ENCODE peak calls at places on chromosomes 1 and 21, in ten cellular contexts. One of them, this sample, is unnamed. For H3K4me1 and H3K27me3, the result is how much of the 10 kb centered on the place peaks cover.

GRCh38 chr1:25649041-25649440 is 32.5 kb downstream of the MAN1C1 start:
- DNase-seq in keratinocyte: no peak
- DNase-seq in left ventricle myocardium inferior: no peak
- DNase-seq in MM.1S: no peak
- DNase-seq in HCT116: no peak
- DNase-seq in suprapubic skin: no peak
- DNase-seq in sigmoid colon: no peak
- DNase-seq in endodermal cell: no peak
- DNase-seq in right cardiac atrium: no peak
- DNase-seq in Caco-2: no peak
- DNase-seq in this sample: no peak

GRCh38 chr1:157403608-157404007 is 148.7 kb downstream of the FCRL5 start:
- DNase-seq in suprapubic skin: no peak
- DNase-seq in left ventricle myocardium inferior: no peak
- DNase-seq in endodermal cell: no peak
- DNase-seq in HCT116: no peak
- DNase-seq in Caco-2: no peak
- DNase-seq in right cardiac atrium: no peak
- DNase-seq in MM.1S: no peak
- DNase-seq in keratinocyte: no peak
- DNase-seq in sigmoid colon: no peak
- DNase-seq in this sample: no peak

GRCh38 chr1:92832537-92833160 is 809 bp downstream of the RPL5 start:
- DNase-seq in endodermal cell: no peak
- DNase-seq in suprapubic skin: no peak
- DNase-seq in right cardiac atrium: no peak
- DNase-seq in keratinocyte: no peak
- DNase-seq in HCT116: no peak
- DNase-seq in sigmoid colon: no peak
- DNase-seq in Caco-2: no peak
- DNase-seq in left ventricle myocardium inferior: no peak
- DNase-seq in MM.1S: no peak
- DNase-seq in this sample: no peak

GRCh38 chr1:93061895-93062792 is 16.9 kb upstream of the MTF2 start:
- DNase-seq in keratinocyte: no peak
- DNase-seq in left ventricle myocardium inferior: no peak
- DNase-seq in suprapubic skin: no peak
- DNase-seq in HCT116: peak
- DNase-seq in MM.1S: peak
- DNase-seq in Caco-2: peak
- DNase-seq in right cardiac atrium: no peak
- DNase-seq in sigmoid colon: no peak
- DNase-seq in endodermal cell: peak
- DNase-seq in this sample: peak

GRCh38 chr1:101257500-101258325 is 20.9 kb downstream of the S1PR1 start:
- DNase-seq in left ventricle myocardium inferior: no peak
- DNase-seq in HCT116: no peak
- DNase-seq in suprapubic skin: no peak
- DNase-seq in endodermal cell: no peak
- DNase-seq in Caco-2: no peak
- DNase-seq in sigmoid colon: no peak
- DNase-seq in right cardiac atrium: no peak
- DNase-seq in MM.1S: peak
- DNase-seq in keratinocyte: no peak
- DNase-seq in this sample: no peak

GRCh38 chr1:210728437-210729149 is 399.9 kb downstream of the HHAT start:
- DNase-seq in suprapubic skin: no peak
- DNase-seq in sigmoid colon: no peak
- DNase-seq in right cardiac atrium: no peak
- DNase-seq in MM.1S: no peak
- DNase-seq in left ventricle myocardium inferior: no peak
- DNase-seq in Caco-2: no peak
- DNase-seq in keratinocyte: no peak
- DNase-seq in endodermal cell: no peak
- DNase-seq in HCT116: no peak
- DNase-seq in this sample: no peak

GRCh38 chr1:27884182-27884954 is 12.0 kb downstream of the THEMIS2 start:
- DNase-seq in endodermal cell: no peak
- DNase-seq in keratinocyte: no peak
- DNase-seq in HCT116: no peak
- DNase-seq in MM.1S: no peak
- DNase-seq in left ventricle myocardium inferior: no peak
- DNase-seq in suprapubic skin: no peak
- DNase-seq in Caco-2: no peak
- DNase-seq in right cardiac atrium: peak
- DNase-seq in sigmoid colon: peak
- DNase-seq in this sample: no peak

GRCh38 chr1:241918879-241919278 is 38.7 kb upstream of the BECN2 start:
- DNase-seq in sigmoid colon: no peak
- DNase-seq in keratinocyte: no peak
- DNase-seq in MM.1S: no peak
- DNase-seq in endodermal cell: no peak
- DNase-seq in suprapubic skin: no peak
- DNase-seq in right cardiac atrium: no peak
- DNase-seq in Caco-2: no peak
- DNase-seq in HCT116: no peak
- DNase-seq in left ventricle myocardium inferior: no peak
- DNase-seq in this sample: no peak

GRCh38 chr1:46466477-46467182 is 23.0 kb upstream of the DMBX1 start:
- DNase-seq in left ventricle myocardium inferior: peak
- DNase-seq in HCT116: no peak
- DNase-seq in MM.1S: no peak
- DNase-seq in right cardiac atrium: peak
- DNase-seq in Caco-2: peak
- DNase-seq in suprapubic skin: no peak
- DNase-seq in sigmoid colon: no peak
- DNase-seq in keratinocyte: no peak
- DNase-seq in endodermal cell: peak
- DNase-seq in this sample: no peak

GRCh38 chr1:197199923-197200467 is 53.5 kb upstream of the ASPM start:
- DNase-seq in endodermal cell: no peak
- DNase-seq in keratinocyte: no peak
- DNase-seq in HCT116: no peak
- DNase-seq in left ventricle myocardium inferior: no peak
- DNase-seq in sigmoid colon: no peak
- DNase-seq in MM.1S: no peak
- DNase-seq in Caco-2: no peak
- DNase-seq in right cardiac atrium: no peak
- DNase-seq in suprapubic skin: no peak
- DNase-seq in this sample: no peak

GRCh38 chr1:162720996-162721395 is 69.5 kb upstream of the HSD17B7 start:
- DNase-seq in HCT116: no peak
- DNase-seq in Caco-2: no peak
- DNase-seq in right cardiac atrium: no peak
- DNase-seq in left ventricle myocardium inferior: no peak
- DNase-seq in keratinocyte: no peak
- DNase-seq in endodermal cell: no peak
- DNase-seq in suprapubic skin: no peak
- DNase-seq in sigmoid colon: no peak
- DNase-seq in MM.1S: no peak
- DNase-seq in this sample: no peak

GRCh38 chr1:46613661-46614603 is 2.7 kb downstream of the MOB3C start:
- DNase-seq in endodermal cell: peak
- DNase-seq in right cardiac atrium: peak
- DNase-seq in Caco-2: no peak
- DNase-seq in suprapubic skin: peak
- DNase-seq in sigmoid colon: peak
- DNase-seq in MM.1S: no peak
- DNase-seq in HCT116: no peak
- DNase-seq in left ventricle myocardium inferior: peak
- DNase-seq in keratinocyte: peak
- DNase-seq in this sample: peak

DNA sequence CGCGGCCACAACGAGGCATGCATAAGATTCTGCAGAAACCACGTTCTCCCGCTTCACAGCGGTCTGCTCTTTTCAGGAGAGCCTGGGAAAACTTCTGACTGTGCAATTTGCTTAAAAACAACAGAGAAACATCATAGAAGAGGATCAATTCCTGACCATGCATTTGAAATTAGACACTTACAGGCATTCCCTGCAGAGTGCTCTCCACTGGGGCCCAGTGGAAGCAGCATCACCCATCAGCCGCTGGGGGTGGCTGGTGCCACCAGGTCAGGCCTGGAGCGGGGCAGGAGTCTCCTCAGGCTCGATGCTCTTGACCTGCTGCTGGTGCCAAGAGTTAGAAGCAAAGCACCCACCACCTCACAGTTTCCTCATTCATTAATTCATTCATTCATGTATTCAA is 226.8 kb upstream of the POU3F1 start:
- DNase-seq in MM.1S: no peak
- DNase-seq in keratinocyte: no peak
- DNase-seq in left ventricle myocardium inferior: no peak
- DNase-seq in endodermal cell: no peak
- DNase-seq in sigmoid colon: no peak
- DNase-seq in Caco-2: no peak
- DNase-seq in right cardiac atrium: no peak
- DNase-seq in suprapubic skin: peak
- DNase-seq in HCT116: no peak
- DNase-seq in this sample: no peak
- H3K4me1 ChIP-seq in MM.1S: under half
- H3K4me1 ChIP-seq in keratinocyte: under half
- H3K4me1 ChIP-seq in left ventricle myocardium inferior: under half
- H3K4me1 ChIP-seq in endodermal cell: under half
- H3K4me1 ChIP-seq in sigmoid colon: under half
- H3K4me1 ChIP-seq in Caco-2: under half
- H3K4me1 ChIP-seq in right cardiac atrium: under half
- H3K4me1 ChIP-seq in suprapubic skin: under half
- H3K4me1 ChIP-seq in HCT116: under half
- H3K4me1 ChIP-seq in this sample: under half

DNA sequence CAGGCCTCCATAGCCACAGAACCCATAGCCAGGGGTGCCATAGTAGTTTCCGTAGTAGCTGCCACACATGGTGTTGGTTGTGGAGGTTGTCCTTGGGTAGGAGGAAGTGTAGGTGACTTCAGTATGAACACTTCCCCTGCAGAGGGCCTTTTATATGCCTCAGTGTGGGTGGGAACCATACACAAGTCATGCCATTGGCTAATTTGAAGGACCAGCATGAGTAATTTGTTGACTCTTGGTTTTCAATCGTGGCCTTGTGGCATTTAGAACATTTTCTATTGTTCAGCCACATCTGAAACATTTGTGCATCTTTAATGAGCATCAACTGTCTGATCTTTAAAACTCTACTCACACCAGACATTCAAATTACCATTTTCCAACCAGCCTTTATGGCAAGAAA is at the start of gene KRTAP6-1:
- DNase-seq in Caco-2: no peak
- DNase-seq in keratinocyte: no peak
- DNase-seq in MM.1S: no peak
- DNase-seq in endodermal cell: no peak
- DNase-seq in suprapubic skin: no peak
- DNase-seq in right cardiac atrium: no peak
- DNase-seq in left ventricle myocardium inferior: no peak
- DNase-seq in HCT116: no peak
- DNase-seq in sigmoid colon: no peak
- DNase-seq in this sample: no peak
- H3K27me3 ChIP-seq in Caco-2: under half
- H3K27me3 ChIP-seq in keratinocyte: under half
- H3K27me3 ChIP-seq in MM.1S: under half
- H3K27me3 ChIP-seq in endodermal cell: under half
- H3K27me3 ChIP-seq in suprapubic skin: under half
- H3K27me3 ChIP-seq in right cardiac atrium: under half
- H3K27me3 ChIP-seq in left ventricle myocardium inferior: under half
- H3K27me3 ChIP-seq in HCT116: under half
- H3K27me3 ChIP-seq in sigmoid colon: under half
- H3K27me3 ChIP-seq in this sample: under half

GRCh38 chr1:99661780-99662179 is 15.9 kb downstream of the PALMD start:
- DNase-seq in right cardiac atrium: no peak
- DNase-seq in left ventricle myocardium inferior: no peak
- DNase-seq in sigmoid colon: no peak
- DNase-seq in Caco-2: no peak
- DNase-seq in suprapubic skin: no peak
- DNase-seq in keratinocyte: no peak
- DNase-seq in endodermal cell: no peak
- DNase-seq in MM.1S: no peak
- DNase-seq in HCT116: no peak
- DNase-seq in this sample: no peak

GRCh38 chr1:99658031-99658290 is 12.0 kb downstream of the PALMD start:
- DNase-seq in suprapubic skin: no peak
- DNase-seq in MM.1S: no peak
- DNase-seq in keratinocyte: no peak
- DNase-seq in HCT116: no peak
- DNase-seq in Caco-2: no peak
- DNase-seq in sigmoid colon: no peak
- DNase-seq in left ventricle myocardium inferior: no peak
- DNase-seq in endodermal cell: no peak
- DNase-seq in right cardiac atrium: no peak
- DNase-seq in this sample: no peak

GRCh38 chr1:99657213-99658030 is 11.5 kb downstream of the PALMD start:
- DNase-seq in sigmoid colon: no peak
- DNase-seq in keratinocyte: no peak
- DNase-seq in endodermal cell: no peak
- DNase-seq in left ventricle myocardium inferior: no peak
- DNase-seq in HCT116: no peak
- DNase-seq in right cardiac atrium: no peak
- DNase-seq in Caco-2: peak
- DNase-seq in MM.1S: no peak
- DNase-seq in suprapubic skin: no peak
- DNase-seq in this sample: no peak

GRCh38 chr1:99660496-99660895 is 14.6 kb downstream of the PALMD start:
- DNase-seq in sigmoid colon: no peak
- DNase-seq in HCT116: no peak
- DNase-seq in endodermal cell: no peak
- DNase-seq in keratinocyte: no peak
- DNase-seq in Caco-2: no peak
- DNase-seq in suprapubic skin: no peak
- DNase-seq in right cardiac atrium: no peak
- DNase-seq in MM.1S: no peak
- DNase-seq in left ventricle myocardium inferior: no peak
- DNase-seq in this sample: no peak

GRCh38 chr1:99659755-99660210 is 13.9 kb downstream of the PALMD start:
- DNase-seq in right cardiac atrium: no peak
- DNase-seq in HCT116: no peak
- DNase-seq in Caco-2: no peak
- DNase-seq in keratinocyte: no peak
- DNase-seq in sigmoid colon: no peak
- DNase-seq in MM.1S: no peak
- DNase-seq in endodermal cell: no peak
- DNase-seq in suprapubic skin: no peak
- DNase-seq in left ventricle myocardium inferior: no peak
- DNase-seq in this sample: no peak
- H3K4me1 ChIP-seq in right cardiac atrium: under half
- H3K4me1 ChIP-seq in HCT116: under half
- H3K4me1 ChIP-seq in Caco-2: under half
- H3K4me1 ChIP-seq in keratinocyte: under half
- H3K4me1 ChIP-seq in sigmoid colon: under half
- H3K4me1 ChIP-seq in MM.1S: under half
- H3K4me1 ChIP-seq in endodermal cell: under half
- H3K4me1 ChIP-seq in suprapubic skin: half or more
- H3K4me1 ChIP-seq in left ventricle myocardium inferior: half or more
- H3K4me1 ChIP-seq in this sample: under half

DNA sequence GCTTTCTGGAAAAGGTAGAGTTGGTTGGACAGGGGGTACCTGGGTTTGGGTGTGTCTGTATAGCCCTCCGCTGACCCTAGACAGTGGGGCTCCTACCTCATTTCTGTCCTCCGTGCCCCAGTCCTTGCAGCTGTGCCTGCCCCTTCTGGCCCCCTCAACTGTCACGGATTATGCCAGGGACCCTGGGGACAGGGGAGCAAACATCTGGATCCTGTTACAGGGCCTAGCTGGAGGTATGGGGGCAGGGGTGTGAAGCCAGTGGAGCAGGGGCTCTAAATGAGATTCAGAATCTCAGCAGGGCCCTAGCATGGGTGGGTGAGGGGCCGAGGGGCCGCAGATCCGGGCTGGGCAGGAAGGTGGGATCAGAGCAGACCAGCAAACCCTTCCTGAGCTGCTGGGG is 81.0 kb downstream of the TAS1R2 start:
- DNase-seq in right cardiac atrium: no peak
- DNase-seq in keratinocyte: no peak
- DNase-seq in left ventricle myocardium inferior: no peak
- DNase-seq in sigmoid colon: no peak
- DNase-seq in HCT116: no peak
- DNase-seq in suprapubic skin: no peak
- DNase-seq in MM.1S: no peak
- DNase-seq in endodermal cell: no peak
- DNase-seq in Caco-2: no peak
- DNase-seq in this sample: no peak
- H3K27me3 ChIP-seq in right cardiac atrium: under half
- H3K27me3 ChIP-seq in keratinocyte: under half
- H3K27me3 ChIP-seq in left ventricle myocardium inferior: half or more
- H3K27me3 ChIP-seq in sigmoid colon: under half
- H3K27me3 ChIP-seq in HCT116: under half
- H3K27me3 ChIP-seq in suprapubic skin: half or more
- H3K27me3 ChIP-seq in MM.1S: half or more
- H3K27me3 ChIP-seq in endodermal cell: under half
- H3K27me3 ChIP-seq in Caco-2: under half
- H3K27me3 ChIP-seq in this sample: under half

This sample was measured in iPS DF 6.9.